ENCODE peak calls at places on chromosomes 12 and 14, in five cellular contexts. One of them, this sample, is unnamed.
A peak's percentile ranks its signal among the peaks of the same experiment; 100 is the strongest.

GRCh38 chr12:32369202-32369601 is 30.2 kb upstream of the FGD4 start:
- DNase-seq in GM13976: no peak
- DNase-seq in cardiac fibroblast: no peak
- DNase-seq in upper lobe of right lung: no peak
- DNase-seq in NCI-H187 treated with DMSO at 0.1 percent for 48 hours: no peak
- DNase-seq in this sample: no peak

GRCh38 chr14:82999802-83000201 is 1466.1 kb upstream of the SEL1L start:
- DNase-seq in GM13976: no peak
- DNase-seq in upper lobe of right lung: no peak
- DNase-seq in NCI-H187 treated with DMSO at 0.1 percent for 48 hours: no peak
- DNase-seq in cardiac fibroblast: no peak
- DNase-seq in this sample: peak; percentile 7

GRCh38 chr12:102300824-102301461 is 103.3 kb upstream of the PMCH start:
- DNase-seq in cardiac fibroblast: peak; percentile 64
- DNase-seq in GM13976: peak; percentile 34
- DNase-seq in upper lobe of right lung: no peak
- DNase-seq in NCI-H187 treated with DMSO at 0.1 percent for 48 hours: no peak
- DNase-seq in this sample: no peak

GRCh38 chr14:83706555-83706954 is 1823.4 kb upstream of the FLRT2 start:
- DNase-seq in cardiac fibroblast: no peak
- DNase-seq in GM13976: no peak
- DNase-seq in NCI-H187 treated with DMSO at 0.1 percent for 48 hours: no peak
- DNase-seq in upper lobe of right lung: no peak
- DNase-seq in this sample: peak; percentile 6

GRCh38 chr12:11500222-11500860 is 105.0 kb upstream of the PRB2 start:
- DNase-seq in NCI-H187 treated with DMSO at 0.1 percent for 48 hours: no peak
- DNase-seq in cardiac fibroblast: peak; percentile 65
- DNase-seq in upper lobe of right lung: peak; percentile 89
- DNase-seq in GM13976: peak; percentile 69
- DNase-seq in this sample: peak; percentile 90

GRCh38 chr14:24096545-24097181 is 2.6 kb downstream of the PCK2 start:
- DNase-seq in GM13976: no peak
- DNase-seq in NCI-H187 treated with DMSO at 0.1 percent for 48 hours: no peak
- DNase-seq in cardiac fibroblast: no peak
- DNase-seq in upper lobe of right lung: peak; percentile 35
- DNase-seq in this sample: no peak

GRCh38 chr12:7646178-7646475 is 19.6 kb downstream of the APOBEC1 start:
- DNase-seq in NCI-H187 treated with DMSO at 0.1 percent for 48 hours: no peak
- DNase-seq in cardiac fibroblast: no peak
- DNase-seq in upper lobe of right lung: no peak
- DNase-seq in GM13976: no peak
- DNase-seq in this sample: no peak

GRCh38 chr12:46659032-46659703 is 166.6 kb downstream of the SLC38A4 start:
- DNase-seq in NCI-H187 treated with DMSO at 0.1 percent for 48 hours: no peak
- DNase-seq in upper lobe of right lung: no peak
- DNase-seq in GM13976: no peak
- DNase-seq in cardiac fibroblast: peak; percentile 63
- DNase-seq in this sample: no peak

GRCh38 chr14:49688701-49689030 is 652 bp upstream of the POLE2 start:
- DNase-seq in NCI-H187 treated with DMSO at 0.1 percent for 48 hours: no peak
- DNase-seq in upper lobe of right lung: no peak
- DNase-seq in GM13976: no peak
- DNase-seq in cardiac fibroblast: no peak
- DNase-seq in this sample: no peak

GRCh38 chr14:24605435-24606190 is 3.9 kb downstream of the GZMH start:
- DNase-seq in cardiac fibroblast: peak; percentile 1
- DNase-seq in GM13976: peak; percentile 78
- DNase-seq in NCI-H187 treated with DMSO at 0.1 percent for 48 hours: no peak
- DNase-seq in upper lobe of right lung: no peak
- DNase-seq in this sample: peak; percentile 34

GRCh38 chr12:44873898-44874297 is 2.2 kb downstream of the NELL2 start:
- DNase-seq in GM13976: peak; percentile 17
- DNase-seq in cardiac fibroblast: peak; percentile 18
- DNase-seq in NCI-H187 treated with DMSO at 0.1 percent for 48 hours: no peak
- DNase-seq in upper lobe of right lung: no peak
- DNase-seq in this sample: peak; percentile 11

This sample was measured in AG20443.